ENCODE peak calls at places on chromosomes 3 and 15, in eight cellular contexts. One of them, this sample, is unnamed.

GRCh38 chr3:160403028-160403545 is 3.6 kb downstream of the SMC4 start:
- DNase-seq in prostate gland: no peak
- DNase-seq in iris pigment epithelial cell: peak; percentile 17
- DNase-seq in GOT3: no peak
- DNase-seq in HT-29: peak; percentile 50
- DNase-seq in PC-9: no peak
- DNase-seq in fibroblast of mammary gland: no peak
- DNase-seq in activated T-helper 1 cell treated with anti-CD3 and anti-CD28 coated beads, Interleukin-2, amount 50 U/mL, for 16 hours: no peak
- DNase-seq in this sample: no peak

GRCh38 chr15:51299187-51300015 is 39.0 kb downstream of the CYP19A1 start:
- DNase-seq in GOT3: no peak
- DNase-seq in HT-29: no peak
- DNase-seq in prostate gland: no peak
- DNase-seq in activated T-helper 1 cell treated with anti-CD3 and anti-CD28 coated beads, Interleukin-2, amount 50 U/mL, for 16 hours: no peak
- DNase-seq in PC-9: no peak
- DNase-seq in iris pigment epithelial cell: no peak
- DNase-seq in fibroblast of mammary gland: no peak
- DNase-seq in this sample: no peak

GRCh38 chr15:99212401-99212800 is 37.0 kb downstream of the TTC23 start:
- DNase-seq in prostate gland: no peak
- DNase-seq in HT-29: no peak
- DNase-seq in activated T-helper 1 cell treated with anti-CD3 and anti-CD28 coated beads, Interleukin-2, amount 50 U/mL, for 16 hours: no peak
- DNase-seq in iris pigment epithelial cell: peak; percentile 53
- DNase-seq in fibroblast of mammary gland: peak; percentile 14
- DNase-seq in GOT3: no peak
- DNase-seq in PC-9: no peak
- DNase-seq in this sample: peak; percentile 77

GRCh38 chr3:45035441-45036301 is 9.6 kb downstream of the CLEC3B start:
- DNase-seq in prostate gland: peak; percentile 12
- DNase-seq in activated T-helper 1 cell treated with anti-CD3 and anti-CD28 coated beads, Interleukin-2, amount 50 U/mL, for 16 hours: no peak
- DNase-seq in iris pigment epithelial cell: peak; percentile 39
- DNase-seq in PC-9: no peak
- DNase-seq in GOT3: no peak
- DNase-seq in fibroblast of mammary gland: peak; percentile 34
- DNase-seq in HT-29: no peak
- DNase-seq in this sample: peak; percentile 40

GRCh38 chr15:51281368-51281967 is 56.9 kb downstream of the CYP19A1 start:
- DNase-seq in HT-29: peak; percentile 59
- DNase-seq in PC-9: no peak
- DNase-seq in GOT3: no peak
- DNase-seq in activated T-helper 1 cell treated with anti-CD3 and anti-CD28 coated beads, Interleukin-2, amount 50 U/mL, for 16 hours: no peak
- DNase-seq in fibroblast of mammary gland: peak; percentile 62
- DNase-seq in iris pigment epithelial cell: peak; percentile 59
- DNase-seq in prostate gland: peak; percentile 15
- DNase-seq in this sample: peak; percentile 48

GRCh38 chr3:47533481-47533880 is 20.0 kb upstream of the ELP6 start:
- DNase-seq in activated T-helper 1 cell treated with anti-CD3 and anti-CD28 coated beads, Interleukin-2, amount 50 U/mL, for 16 hours: no peak
- DNase-seq in prostate gland: no peak
- DNase-seq in HT-29: no peak
- DNase-seq in PC-9: no peak
- DNase-seq in fibroblast of mammary gland: no peak
- DNase-seq in GOT3: no peak
- DNase-seq in iris pigment epithelial cell: no peak
- DNase-seq in this sample: no peak

GRCh38 chr15:58465866-58466517 is 34.2 kb downstream of the LIPC start:
- DNase-seq in PC-9: no peak
- DNase-seq in activated T-helper 1 cell treated with anti-CD3 and anti-CD28 coated beads, Interleukin-2, amount 50 U/mL, for 16 hours: no peak
- DNase-seq in prostate gland: no peak
- DNase-seq in GOT3: no peak
- DNase-seq in iris pigment epithelial cell: no peak
- DNase-seq in HT-29: no peak
- DNase-seq in fibroblast of mammary gland: peak; percentile 39
- DNase-seq in this sample: no peak

GRCh38 chr3:161957467-161957866 is 460.9 kb downstream of the OTOL1 start:
- DNase-seq in activated T-helper 1 cell treated with anti-CD3 and anti-CD28 coated beads, Interleukin-2, amount 50 U/mL, for 16 hours: no peak
- DNase-seq in PC-9: no peak
- DNase-seq in fibroblast of mammary gland: peak; percentile 17
- DNase-seq in GOT3: no peak
- DNase-seq in iris pigment epithelial cell: peak; percentile 63
- DNase-seq in prostate gland: no peak
- DNase-seq in HT-29: no peak
- DNase-seq in this sample: peak; percentile 67

GRCh38 chr15:59689626-59690236 is 611 bp upstream of the BNIP2 start:
- DNase-seq in iris pigment epithelial cell: peak; percentile 73
- DNase-seq in GOT3: no peak
- DNase-seq in fibroblast of mammary gland: peak; percentile 68
- DNase-seq in PC-9: peak; percentile 66
- DNase-seq in prostate gland: peak; percentile 80
- DNase-seq in activated T-helper 1 cell treated with anti-CD3 and anti-CD28 coated beads, Interleukin-2, amount 50 U/mL, for 16 hours: peak; percentile 47
- DNase-seq in HT-29: peak; percentile 77
- DNase-seq in this sample: peak; percentile 64

GRCh38 chr3:196323723-196324122 is 5.7 kb upstream of the DYNLT2B start:
- DNase-seq in GOT3: no peak
- DNase-seq in activated T-helper 1 cell treated with anti-CD3 and anti-CD28 coated beads, Interleukin-2, amount 50 U/mL, for 16 hours: no peak
- DNase-seq in iris pigment epithelial cell: peak; percentile 26
- DNase-seq in HT-29: no peak
- DNase-seq in PC-9: no peak
- DNase-seq in fibroblast of mammary gland: peak; percentile 44
- DNase-seq in prostate gland: no peak
- DNase-seq in this sample: peak; percentile 32

GRCh38 chr15:90839187-90840071 is 29.0 kb upstream of the FURIN start:
- DNase-seq in PC-9: no peak
- DNase-seq in HT-29: peak; percentile 52
- DNase-seq in activated T-helper 1 cell treated with anti-CD3 and anti-CD28 coated beads, Interleukin-2, amount 50 U/mL, for 16 hours: no peak
- DNase-seq in prostate gland: peak; percentile 66
- DNase-seq in fibroblast of mammary gland: no peak
- DNase-seq in iris pigment epithelial cell: peak; percentile 10
- DNase-seq in GOT3: no peak
- DNase-seq in this sample: no peak

GRCh38 chr3:172904817-172905479 is 154.4 kb downstream of the ECT2 start:
- DNase-seq in iris pigment epithelial cell: no peak
- DNase-seq in activated T-helper 1 cell treated with anti-CD3 and anti-CD28 coated beads, Interleukin-2, amount 50 U/mL, for 16 hours: no peak
- DNase-seq in HT-29: no peak
- DNase-seq in PC-9: no peak
- DNase-seq in prostate gland: no peak
- DNase-seq in GOT3: no peak
- DNase-seq in fibroblast of mammary gland: no peak
- DNase-seq in this sample: peak; percentile 52

GRCh38 chr15:82878325-82878724 is 68.9 kb downstream of the WHAMM start:
- DNase-seq in HT-29: no peak
- DNase-seq in fibroblast of mammary gland: no peak
- DNase-seq in GOT3: no peak
- DNase-seq in activated T-helper 1 cell treated with anti-CD3 and anti-CD28 coated beads, Interleukin-2, amount 50 U/mL, for 16 hours: no peak
- DNase-seq in iris pigment epithelial cell: no peak
- DNase-seq in prostate gland: no peak
- DNase-seq in PC-9: no peak
- DNase-seq in this sample: no peak

GRCh38 chr15:29126821-29127461 is 142.7 kb downstream of the NSMCE3 start:
- DNase-seq in PC-9: no peak
- DNase-seq in HT-29: no peak
- DNase-seq in iris pigment epithelial cell: no peak
- DNase-seq in GOT3: no peak
- DNase-seq in activated T-helper 1 cell treated with anti-CD3 and anti-CD28 coated beads, Interleukin-2, amount 50 U/mL, for 16 hours: no peak
- DNase-seq in fibroblast of mammary gland: no peak
- DNase-seq in prostate gland: no peak
- DNase-seq in this sample: no peak

GRCh38 chr3:48428863-48429415 is 947 bp downstream of the PLXNB1 start:
- DNase-seq in fibroblast of mammary gland: no peak
- DNase-seq in GOT3: no peak
- DNase-seq in prostate gland: peak; percentile 56
- DNase-seq in iris pigment epithelial cell: peak; percentile 26
- DNase-seq in PC-9: no peak
- DNase-seq in HT-29: peak; percentile 9
- DNase-seq in activated T-helper 1 cell treated with anti-CD3 and anti-CD28 coated beads, Interleukin-2, amount 50 U/mL, for 16 hours: no peak
- DNase-seq in this sample: peak; percentile 40

GRCh38 chr15:67146875-67147381 is 81.5 kb downstream of the SMAD3 start:
- DNase-seq in activated T-helper 1 cell treated with anti-CD3 and anti-CD28 coated beads, Interleukin-2, amount 50 U/mL, for 16 hours: no peak
- DNase-seq in GOT3: no peak
- DNase-seq in fibroblast of mammary gland: peak; percentile 93
- DNase-seq in prostate gland: peak; percentile 93
- DNase-seq in HT-29: peak; percentile 87
- DNase-seq in PC-9: peak; percentile 87
- DNase-seq in iris pigment epithelial cell: peak; percentile 97
- DNase-seq in this sample: peak; percentile 90

GRCh38 chr15:83848315-83849050 is 194.6 kb downstream of the ADAMTSL3 start:
- DNase-seq in PC-9: no peak
- DNase-seq in prostate gland: no peak
- DNase-seq in fibroblast of mammary gland: peak; percentile 97
- DNase-seq in iris pigment epithelial cell: peak; percentile 96
- DNase-seq in HT-29: peak; percentile 76
- DNase-seq in GOT3: no peak
- DNase-seq in activated T-helper 1 cell treated with anti-CD3 and anti-CD28 coated beads, Interleukin-2, amount 50 U/mL, for 16 hours: no peak
- DNase-seq in this sample: peak; percentile 59

GRCh38 chr3:4687596-4687995 is 194.4 kb downstream of the ITPR1 start:
- DNase-seq in HT-29: no peak
- DNase-seq in activated T-helper 1 cell treated with anti-CD3 and anti-CD28 coated beads, Interleukin-2, amount 50 U/mL, for 16 hours: no peak
- DNase-seq in prostate gland: no peak
- DNase-seq in fibroblast of mammary gland: no peak
- DNase-seq in iris pigment epithelial cell: no peak
- DNase-seq in GOT3: no peak
- DNase-seq in PC-9: no peak
- DNase-seq in this sample: no peak

GRCh38 chr3:15638193-15638890 is 36.8 kb downstream of the BTD start:
- DNase-seq in PC-9: no peak
- DNase-seq in iris pigment epithelial cell: peak; percentile 45
- DNase-seq in GOT3: no peak
- DNase-seq in activated T-helper 1 cell treated with anti-CD3 and anti-CD28 coated beads, Interleukin-2, amount 50 U/mL, for 16 hours: no peak
- DNase-seq in HT-29: no peak
- DNase-seq in fibroblast of mammary gland: peak; percentile 74
- DNase-seq in prostate gland: no peak
- DNase-seq in this sample: no peak

GRCh38 chr15:64105113-64105704 is 9.4 kb downstream of the SNX1 start:
- DNase-seq in HT-29: no peak
- DNase-seq in PC-9: no peak
- DNase-seq in GOT3: no peak
- DNase-seq in fibroblast of mammary gland: peak; percentile 85
- DNase-seq in activated T-helper 1 cell treated with anti-CD3 and anti-CD28 coated beads, Interleukin-2, amount 50 U/mL, for 16 hours: no peak
- DNase-seq in prostate gland: peak; percentile 23
- DNase-seq in iris pigment epithelial cell: peak; percentile 91
- DNase-seq in this sample: no peak

GRCh38 chr15:68515371-68516095 is 63.3 kb upstream of the CORO2B start:
- DNase-seq in iris pigment epithelial cell: no peak
- DNase-seq in prostate gland: no peak
- DNase-seq in activated T-helper 1 cell treated with anti-CD3 and anti-CD28 coated beads, Interleukin-2, amount 50 U/mL, for 16 hours: no peak
- DNase-seq in PC-9: no peak
- DNase-seq in fibroblast of mammary gland: peak; percentile 16
- DNase-seq in HT-29: no peak
- DNase-seq in GOT3: no peak
- DNase-seq in this sample: no peak

GRCh38 chr15:43127752-43128151 is 5.6 kb upstream of the TMEM62 start:
- DNase-seq in HT-29: peak; percentile 99
- DNase-seq in PC-9: peak; percentile 34
- DNase-seq in iris pigment epithelial cell: no peak
- DNase-seq in GOT3: no peak
- DNase-seq in activated T-helper 1 cell treated with anti-CD3 and anti-CD28 coated beads, Interleukin-2, amount 50 U/mL, for 16 hours: no peak
- DNase-seq in prostate gland: peak; percentile 42
- DNase-seq in fibroblast of mammary gland: no peak
- DNase-seq in this sample: no peak

GRCh38 chr3:110743984-110744383 is 327.6 kb upstream of the NECTIN3 start:
- DNase-seq in iris pigment epithelial cell: no peak
- DNase-seq in PC-9: no peak
- DNase-seq in fibroblast of mammary gland: no peak
- DNase-seq in GOT3: no peak
- DNase-seq in HT-29: no peak
- DNase-seq in activated T-helper 1 cell treated with anti-CD3 and anti-CD28 coated beads, Interleukin-2, amount 50 U/mL, for 16 hours: no peak
- DNase-seq in prostate gland: no peak
- DNase-seq in this sample: no peak

GRCh38 chr3:79247367-79248103 is 520.3 kb downstream of the ROBO1 start:
- DNase-seq in fibroblast of mammary gland: peak; percentile 26
- DNase-seq in HT-29: no peak
- DNase-seq in activated T-helper 1 cell treated with anti-CD3 and anti-CD28 coated beads, Interleukin-2, amount 50 U/mL, for 16 hours: no peak
- DNase-seq in prostate gland: peak; percentile 5
- DNase-seq in GOT3: no peak
- DNase-seq in PC-9: no peak
- DNase-seq in iris pigment epithelial cell: peak; percentile 62
- DNase-seq in this sample: peak; percentile 71

GRCh38 chr3:79052054-79052681 is 715.6 kb downstream of the ROBO1 start:
- DNase-seq in HT-29: no peak
- DNase-seq in fibroblast of mammary gland: peak; percentile 10
- DNase-seq in GOT3: no peak
- DNase-seq in prostate gland: no peak
- DNase-seq in iris pigment epithelial cell: peak; percentile 15
- DNase-seq in PC-9: no peak
- DNase-seq in activated T-helper 1 cell treated with anti-CD3 and anti-CD28 coated beads, Interleukin-2, amount 50 U/mL, for 16 hours: no peak
- DNase-seq in this sample: no peak

GRCh38 chr3:169966951-169967915 is 626 bp downstream of the SEC62 start:
- DNase-seq in GOT3: no peak
- DNase-seq in prostate gland: peak; percentile 22
- DNase-seq in HT-29: peak; percentile 61
- DNase-seq in PC-9: peak; percentile 56
- DNase-seq in iris pigment epithelial cell: peak; percentile 61
- DNase-seq in fibroblast of mammary gland: peak; percentile 67
- DNase-seq in activated T-helper 1 cell treated with anti-CD3 and anti-CD28 coated beads, Interleukin-2, amount 50 U/mL, for 16 hours: no peak
- DNase-seq in this sample: peak; percentile 61

GRCh38 chr15:91422704-91423254 is 322.7 kb downstream of the SV2B start:
- DNase-seq in PC-9: no peak
- DNase-seq in fibroblast of mammary gland: no peak
- DNase-seq in HT-29: no peak
- DNase-seq in activated T-helper 1 cell treated with anti-CD3 and anti-CD28 coated beads, Interleukin-2, amount 50 U/mL, for 16 hours: no peak
- DNase-seq in iris pigment epithelial cell: no peak
- DNase-seq in GOT3: no peak
- DNase-seq in prostate gland: no peak
- DNase-seq in this sample: no peak

GRCh38 chr3:8460815-8461482 is 40.7 kb upstream of the LMCD1 start:
- DNase-seq in GOT3: no peak
- DNase-seq in fibroblast of mammary gland: peak; percentile 90
- DNase-seq in activated T-helper 1 cell treated with anti-CD3 and anti-CD28 coated beads, Interleukin-2, amount 50 U/mL, for 16 hours: no peak
- DNase-seq in HT-29: no peak
- DNase-seq in PC-9: no peak
- DNase-seq in prostate gland: no peak
- DNase-seq in iris pigment epithelial cell: peak; percentile 49
- DNase-seq in this sample: peak; percentile 66

GRCh38 chr15:88651293-88651692 is 12.5 kb downstream of the ISG20 start:
- DNase-seq in HT-29: no peak
- DNase-seq in prostate gland: no peak
- DNase-seq in fibroblast of mammary gland: no peak
- DNase-seq in PC-9: no peak
- DNase-seq in iris pigment epithelial cell: no peak
- DNase-seq in activated T-helper 1 cell treated with anti-CD3 and anti-CD28 coated beads, Interleukin-2, amount 50 U/mL, for 16 hours: no peak
- DNase-seq in GOT3: no peak
- DNase-seq in this sample: no peak

This sample was measured in EL.